ENCODE peak calls at places on chromosomes 11 and 22, in nine cellular contexts. I is psoas muscle, Q is ovary, G is IMR-90, K is cardiac muscle cell, Z is mucosa of descending colon, T is stomach, Y is heart right ventricle, O is astrocyte. R is an unnamed sample. For H3K36me3 and H3K4me1, the result is how much of the 10 kb centered on the place peaks cover.

GRCh38 chr11:103035656-103036434 is 56.1 kb downstream of the DCUN1D5 start:
- DNase-seq in I (no peak), Q (no peak), G (peak), K (peak), Z (no peak), T (no peak), Y (no peak), O (peak), R (no peak)

GRCh38 chr22:50521710-50522109 is 3.7 kb downstream of the SCO2 start:
- DNase-seq in I (no peak), Q (no peak), G (no peak), K (no peak), Z (no peak), T (no peak), Y (no peak), O (no peak), R (no peak)

GRCh38 chr11:126608626-126609010 is 253.1 kb downstream of the ST3GAL4 start:
- DNase-seq in I (no peak), Q (no peak), G (no peak), K (no peak), Z (no peak), T (no peak), Y (no peak), O (no peak), R (no peak)

GRCh38 chr11:44286268-44286880 is 23.6 kb downstream of the ALX4 start:
- DNase-seq in I (peak), Q (peak), G (peak), K (peak), Z (peak), T (peak), Y (peak), O (peak), R (peak)

GRCh38 chr11:44094260-44094868 is 1.1 kb upstream of the EXT2 start:
- DNase-seq in I (peak), Q (peak), G (peak), K (peak), Z (peak), T (peak), Y (peak), O (peak), R (peak)

GRCh38 chr11:76175731-76176303 is 30.5 kb downstream of the WNT11 start:
- DNase-seq in I (no peak), Q (no peak), G (no peak), K (no peak), Z (no peak), T (no peak), Y (no peak), O (no peak), R (no peak)

GRCh38 chr11:64885367-64886286 is 7.2 kb upstream of the EHD1 start:
- DNase-seq in I (no peak), Q (no peak), G (peak), K (no peak), Z (no peak), T (no peak), Y (no peak), O (peak), R (no peak)

GRCh38 chr11:110526323-110526722 is 96.6 kb downstream of the FDX1 start:
- DNase-seq in I (no peak), Q (no peak), G (no peak), K (no peak), Z (no peak), T (no peak), Y (no peak), O (no peak), R (no peak)

GRCh38 chr11:114166897-114167323 is 107.4 kb downstream of the ZBTB16 start:
- DNase-seq in I (no peak), Q (peak), G (peak), K (no peak), Z (no peak), T (no peak), Y (no peak), O (peak), R (no peak)

GRCh38 chr11:12272821-12273617 is 104.4 kb upstream of the PARVA start:
- DNase-seq in I (no peak), Q (no peak), G (peak), K (no peak), Z (no peak), T (no peak), Y (no peak), O (peak), R (no peak)

GRCh38 chr22:50603511-50604255 is 3.1 kb downstream of the MAPK8IP2 start:
- DNase-seq in I (no peak), Q (no peak), G (no peak), K (no peak), Z (peak), T (no peak), Y (no peak), O (no peak), R (no peak)

GRCh38 chr11:19871531-19871930 is 158.9 kb downstream of the NAV2 start:
- DNase-seq in I (no peak), Q (no peak), G (no peak), K (no peak), Z (no peak), T (no peak), Y (no peak), O (no peak), R (no peak)

GRCh38 chr11:17769218-17769617 is 34.6 kb downstream of the KCNC1 start:
- DNase-seq in I (no peak), Q (no peak), G (no peak), K (no peak), Z (no peak), T (no peak), Y (no peak), O (no peak), R (no peak)

GRCh38 chr11:61193596-61193995 is 9.7 kb upstream of the PGA3 start:
- DNase-seq in I (no peak), Q (no peak), G (no peak), K (no peak), Z (no peak), T (peak), Y (no peak), O (no peak), R (no peak)

GRCh38 chr11:78227906-78228305 is 39.2 kb downstream of the USP35 start:
- DNase-seq in I (no peak), Q (no peak), G (no peak), K (no peak), Z (no peak), T (no peak), Y (no peak), O (no peak), R (no peak)

GRCh38 chr11:60902625-60903024 is 3.8 kb downstream of the PRPF19 start:
- DNase-seq in I (no peak), Q (no peak), G (no peak), K (no peak), Z (no peak), T (no peak), Y (no peak), O (no peak), R (no peak)

GRCh38 chr11:70111269-70112016 is 33.3 kb downstream of the ANO1 start:
- DNase-seq in I (peak), Q (no peak), G (peak), K (peak), Z (peak), T (peak), Y (peak), O (peak), R (no peak)

GRCh38 chr11:70544067-70544773 is 145.9 kb downstream of the CTTN start:
- DNase-seq in I (no peak), Q (no peak), G (no peak), K (no peak), Z (no peak), T (no peak), Y (no peak), O (no peak), R (no peak)

GRCh38 chr11:14015711-14016110 is 53.2 kb downstream of the SPON1 start:
- DNase-seq in I (no peak), Q (no peak), G (peak), K (peak), Z (no peak), T (no peak), Y (no peak), O (peak), R (no peak)

GRCh38 chr22:17570851-17571631 is 7.7 kb downstream of the SLC25A18 start:
- DNase-seq in I (peak), Q (peak), G (peak), K (peak), Z (peak), T (peak), Y (peak), O (peak), R (peak)

GRCh38 chr22:41822289-41823057 is 10.4 kb upstream of the SREBF2 start:
- DNase-seq in I (no peak), Q (no peak), G (peak), K (no peak), Z (no peak), T (no peak), Y (no peak), O (peak), R (no peak)

GRCh38 chr22:49372530-49373288 is 455.0 kb downstream of the BRD1 start:
- DNase-seq in I (no peak), Q (no peak), G (no peak), K (peak), Z (peak), T (peak), Y (no peak), O (no peak), R (peak)

GRCh38 chr11:71240865-71241691 is 11.3 kb downstream of the SHANK2 start:
- DNase-seq in I (no peak), Q (no peak), G (peak), K (no peak), Z (no peak), T (peak), Y (no peak), O (peak), R (no peak)

GRCh38 chr22:50628543-50629134 is 687 bp upstream of the ARSA start:
- DNase-seq in I (no peak), Q (no peak), G (no peak), K (no peak), Z (no peak), T (peak), Y (no peak), O (no peak), R (no peak)

GRCh38 chr11:118918128-118918685 is 7.5 kb downstream of the BCL9L start:
- DNase-seq in I (peak), Q (peak), G (peak), K (no peak), Z (peak), T (peak), Y (peak), O (peak), R (peak)

GRCh38 chr11:133300666-133301065 is 231.6 kb downstream of the OPCML start:
- DNase-seq in I (no peak), Q (no peak), G (no peak), K (no peak), Z (no peak), T (no peak), Y (no peak), O (no peak), R (no peak)

GRCh38 chr11:75345455-75346224 is 5.8 kb downstream of the ARRB1 start:
- DNase-seq in I (no peak), Q (no peak), G (no peak), K (no peak), Z (peak), T (no peak), Y (no peak), O (no peak), R (no peak)

GRCh38 chr11:59802639-59803176 is 7.9 kb downstream of the MRPL16 start:
- DNase-seq in I (no peak), Q (peak), G (peak), K (peak), Z (no peak), T (no peak), Y (no peak), O (peak), R (no peak)

GRCh38 chr11:122661182-122661945 is 5.8 kb downstream of the UBASH3B start:
- DNase-seq in I (no peak), Q (no peak), G (peak), K (no peak), Z (no peak), T (no peak), Y (no peak), O (peak), R (no peak)

GRCh38 chr11:35346472-35347136 is 72.8 kb downstream of the SLC1A2 start:
- DNase-seq in I (no peak), Q (no peak), G (no peak), K (no peak), Z (no peak), T (no peak), Y (no peak), O (no peak), R (no peak)

GRCh38 chr11:113114452-113115027 is 153.3 kb downstream of the NCAM1 start:
- DNase-seq in I (peak), Q (peak), G (peak), K (peak), Z (peak), T (peak), Y (peak), O (peak), R (no peak)

GRCh38 chr11:77396305-77396704 is 77.6 kb downstream of the PAK1 start:
- DNase-seq in I (no peak), Q (no peak), G (no peak), K (no peak), Z (no peak), T (no peak), Y (no peak), O (no peak), R (no peak)

GRCh38 chr11:1832989-1833365 is 1.8 kb upstream of the SYT8 start:
- DNase-seq in I (no peak), Q (peak), G (no peak), K (no peak), Z (peak), T (no peak), Y (peak), O (no peak), R (no peak)

GRCh38 chr11:7844986-7845385 is 48.2 kb upstream of the OR5P2 start:
- DNase-seq in I (no peak), Q (no peak), G (no peak), K (no peak), Z (no peak), T (no peak), Y (no peak), O (no peak), R (no peak)

GRCh38 chr11:70315726-70316125 is 45.2 kb downstream of the PPFIA1 start:
- DNase-seq in I (no peak), Q (no peak), G (no peak), K (no peak), Z (no peak), T (no peak), Y (no peak), O (no peak), R (no peak)

GRCh38 chr11:133408402-133408801 is 123.9 kb downstream of the OPCML start:
- DNase-seq in I (no peak), Q (no peak), G (no peak), K (no peak), Z (no peak), T (no peak), Y (no peak), O (no peak), R (no peak)

GRCh38 chr11:99142237-99142636 is 121.5 kb downstream of the CNTN5 start:
- DNase-seq in I (no peak), Q (no peak), G (no peak), K (no peak), Z (no peak), T (no peak), Y (no peak), O (no peak), R (no peak)

GRCh38 chr11:132646890-132647289 is 885.4 kb downstream of the OPCML start:
- DNase-seq in I (no peak), Q (no peak), G (no peak), K (no peak), Z (no peak), T (no peak), Y (no peak), O (no peak), R (no peak)

GRCh38 chr11:17652556-17652955 is 66.8 kb upstream of the MYOD1 start:
- DNase-seq in I (no peak), Q (no peak), G (no peak), K (no peak), Z (no peak), T (no peak), Y (no peak), O (no peak), R (no peak)

DNA sequence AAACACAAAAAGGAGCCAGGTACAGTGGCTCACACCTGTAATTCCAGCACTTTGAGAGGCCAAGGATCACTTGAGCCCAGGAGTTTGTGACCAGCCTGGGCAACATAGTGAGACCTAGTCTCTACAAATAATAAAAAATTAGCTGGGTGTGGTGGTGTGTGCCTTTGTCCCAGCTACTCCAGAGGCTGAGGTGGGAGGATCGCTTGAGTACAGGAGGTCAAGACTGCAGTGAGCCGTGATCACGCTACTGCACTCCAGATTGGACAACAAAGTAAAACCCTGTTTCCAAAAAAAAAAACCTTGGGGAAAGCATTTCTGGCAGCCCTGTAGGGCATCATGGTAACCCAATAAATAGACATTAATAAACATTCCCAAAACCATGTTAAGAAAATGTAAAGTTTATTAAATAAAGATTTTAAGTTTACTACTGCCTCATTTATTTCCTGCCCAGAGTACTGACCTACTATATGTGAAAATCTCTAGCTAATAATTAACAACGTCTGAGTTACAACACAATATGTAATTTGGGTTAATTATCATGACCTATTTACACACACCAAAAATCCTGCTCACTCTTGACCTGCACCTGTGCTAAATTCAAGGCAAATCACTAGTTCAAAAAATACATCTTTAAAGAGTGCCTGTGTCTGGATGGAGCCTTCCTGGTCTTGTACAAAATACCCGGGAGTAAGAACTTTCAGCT is 8.4 kb downstream of the EEF1G start:
- DNase-seq in I (no peak), Q (no peak), G (no peak), K (no peak), Z (no peak), T (no peak), Y (no peak), O (no peak), R (no peak)
- H3K36me3 ChIP-seq in I (under half), Q (under half), G (under half), K (half or more), Z (under half), T (half or more), Y (under half), O (half or more), R (under half)

DNA sequence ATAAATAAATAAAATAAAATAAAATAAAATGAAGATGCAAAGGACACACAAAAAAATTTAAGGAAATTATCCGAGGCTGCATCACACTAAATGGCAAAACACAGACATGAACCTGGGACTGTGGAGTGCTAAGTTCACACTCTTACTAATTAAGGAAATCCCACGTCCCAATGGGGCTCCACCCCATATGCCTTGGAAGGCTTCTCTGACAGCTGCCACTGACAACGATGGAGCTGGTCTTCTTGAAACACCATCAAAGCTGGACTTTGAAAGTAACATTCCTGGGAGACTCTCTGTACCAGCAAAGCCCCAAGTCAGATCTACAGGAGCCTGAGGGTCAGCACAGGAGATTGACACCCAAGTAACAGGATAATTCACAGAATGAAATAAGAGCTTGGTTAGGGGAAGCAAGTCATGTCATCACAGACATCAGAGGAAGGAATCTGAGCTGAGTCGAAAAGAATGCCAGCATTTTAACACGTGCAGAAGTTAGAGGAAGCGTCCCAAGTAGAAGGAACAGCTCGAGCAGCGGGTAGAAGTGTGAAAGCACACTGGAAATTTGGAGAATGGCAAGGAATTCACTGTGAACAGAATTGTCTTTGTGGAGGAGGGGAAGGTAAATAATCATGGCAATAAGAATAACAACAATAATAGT is 13.8 kb downstream of the TPST2 start:
- DNase-seq in I (no peak), Q (no peak), G (peak), K (no peak), Z (no peak), T (no peak), Y (no peak), O (peak), R (no peak)
- H3K4me1 ChIP-seq in I (under half), Q (under half), G (under half), K (under half), Z (under half), T (under half), Y (under half), O (under half), R (under half)

DNA sequence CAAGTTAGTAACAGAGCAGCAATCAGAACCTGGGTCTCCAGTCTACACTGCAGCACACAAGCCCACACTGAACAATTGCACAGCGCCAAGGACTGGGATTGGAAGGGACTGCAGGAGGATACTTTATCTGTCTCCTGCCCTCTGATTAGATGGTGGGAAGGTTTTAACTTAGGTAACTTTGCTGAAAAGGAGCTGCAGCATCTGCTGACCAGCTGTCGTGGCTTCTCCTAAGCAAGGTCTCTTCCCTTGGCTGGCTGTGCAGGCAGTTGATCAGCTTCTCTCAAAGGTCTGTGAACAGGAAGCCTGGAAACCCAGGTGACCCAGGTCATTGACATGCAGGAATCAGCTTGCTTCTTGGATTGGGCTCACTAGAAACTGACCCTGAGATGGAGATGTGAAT is 82.4 kb downstream of the ISX start:
- DNase-seq in I (no peak), Q (no peak), G (no peak), K (no peak), Z (no peak), T (no peak), Y (no peak), O (no peak), R (no peak)
- TF ChIP-seq CTCF in I (no peak), Q (no peak), G (no peak), K (no peak), Z (no peak), T (no peak), Y (no peak), O (no peak), R (no peak)

GRCh38 chr11:116607027-116607426 is 165.8 kb downstream of the BUD13 start:
- DNase-seq in I (no peak), Q (no peak), G (no peak), K (no peak), Z (no peak), T (no peak), Y (no peak), O (no peak), R (no peak)

GRCh38 chr11:116603783-116604323 is 168.9 kb downstream of the BUD13 start:
- DNase-seq in I (no peak), Q (no peak), G (no peak), K (no peak), Z (no peak), T (no peak), Y (no peak), O (no peak), R (no peak)

GRCh38 chr11:116602637-116602942 is 170.2 kb downstream of the BUD13 start:
- DNase-seq in I (no peak), Q (no peak), G (no peak), K (no peak), Z (no peak), T (no peak), Y (no peak), O (no peak), R (no peak)

GRCh38 chr11:116606060-116606459 is 166.7 kb downstream of the BUD13 start:
- DNase-seq in I (no peak), Q (no peak), G (no peak), K (no peak), Z (no peak), T (no peak), Y (no peak), O (no peak), R (no peak)

GRCh38 chr11:116605543-116605942 is 167.2 kb downstream of the BUD13 start:
- DNase-seq in I (no peak), Q (no peak), G (peak), K (peak), Z (peak), T (peak), Y (no peak), O (peak), R (no peak)
- H3K36me3 ChIP-seq in I (under half), Q (under half), G (under half), K (under half), Z (under half), T (under half), Y (under half), O (under half), R (under half)